ENCODE peak calls at places on chromosomes 12 and 14, in five cellular contexts. J, L, P, A and W are unnamed samples.

GRCh38 chr12:126353604-126354003 is 1288.4 kb downstream of the AACS start:
- DNase-seq in L (no peak), P (peak), J (no peak), A (peak), W (no peak)

GRCh38 chr14:72565200-72565599 is 328.7 kb downstream of the DPF3 start:
- DNase-seq in P (no peak), A (no peak), L (no peak), J (no peak), W (no peak)

GRCh38 chr14:34450542-34450915 is 11.5 kb downstream of the SPTSSA start:
- DNase-seq in A (no peak), P (no peak), L (no peak), J (no peak), W (no peak)

GRCh38 chr12:75447695-75448393 is 32.7 kb upstream of the GLIPR1 start:
- DNase-seq in P (no peak), L (no peak), J (no peak), A (peak), W (no peak)

GRCh38 chr14:69261761-69262331 is 1.9 kb downstream of the GALNT16 start:
- DNase-seq in L (no peak), P (no peak), A (no peak), J (no peak), W (peak)

GRCh38 chr12:121263206-121263605 is 33.3 kb downstream of the CAMKK2 start:
- DNase-seq in P (no peak), L (no peak), A (no peak), J (no peak), W (no peak)

GRCh38 chr12:123526542-123527080 is 6.9 kb downstream of the RILPL1 start:
- DNase-seq in P (no peak), J (no peak), L (no peak), A (no peak), W (no peak)

GRCh38 chr12:119071638-119072231 is 90.4 kb downstream of the SRRM4 start:
- DNase-seq in L (no peak), P (no peak), J (no peak), A (no peak), W (no peak)

GRCh38 chr14:69325086-69325485 is 65.1 kb downstream of the GALNT16 start:
- DNase-seq in L (no peak), P (no peak), A (no peak), J (no peak), W (no peak)

GRCh38 chr12:40184493-40185302 is 40.1 kb upstream of the LRRK2 start:
- DNase-seq in J (no peak), L (no peak), A (no peak), P (no peak), W (no peak)

GRCh38 chr14:32417956-32418552 is 89.0 kb downstream of the AKAP6 start:
- DNase-seq in J (no peak), A (peak), L (no peak), P (no peak), W (no peak)

GRCh38 chr12:14403711-14404164 is 38.3 kb downstream of the ATF7IP start:
- DNase-seq in L (no peak), P (peak), A (peak), J (no peak), W (no peak)

GRCh38 chr12:58443273-58443980 is 476.9 kb downstream of the LRIG3 start:
- DNase-seq in P (no peak), A (peak), J (no peak), L (no peak), W (no peak)

GRCh38 chr14:28762290-28762948 is 4.2 kb upstream of the FOXG1 start:
- DNase-seq in A (no peak), P (no peak), J (no peak), L (no peak), W (no peak)

GRCh38 chr14:105837349-105838063 is 311.1 kb downstream of the TMEM121 start:
- DNase-seq in J (no peak), L (peak), A (no peak), P (no peak), W (no peak)

GRCh38 chr14:23518716-23519115 is 32.8 kb downstream of the ZFHX2 start:
- DNase-seq in L (no peak), J (no peak), P (no peak), A (no peak), W (no peak)

GRCh38 chr12:63917864-63918742 is 73.6 kb downstream of the SRGAP1 start:
- DNase-seq in J (no peak), L (no peak), P (peak), A (peak), W (no peak)

GRCh38 chr12:57744194-57744776 is 554 bp upstream of the TSPAN31 start:
- DNase-seq in L (peak), P (peak), A (no peak), J (peak), W (no peak)

GRCh38 chr12:104480826-104481457 is 24.2 kb downstream of the CHST11 start:
- DNase-seq in A (peak), L (no peak), P (no peak), J (no peak), W (peak)

GRCh38 chr14:69108358-69108757 is 44.6 kb downstream of the DCAF5 start:
- DNase-seq in P (no peak), L (no peak), J (no peak), A (no peak), W (no peak)

GRCh38 chr12:113424915-113425823 is 3.0 kb downstream of the SDSL start:
- DNase-seq in A (peak), P (no peak), J (peak), L (no peak), W (peak)

GRCh38 chr12:65603428-65604351 is 220.6 kb upstream of the HMGA2 start:
- DNase-seq in L (no peak), P (peak), J (no peak), A (peak), W (no peak)

GRCh38 chr12:32170437-32170998 is 63.9 kb downstream of the BICD1 start:
- DNase-seq in L (no peak), J (no peak), A (no peak), P (no peak), W (no peak)

GRCh38 chr14:101821528-101821927 is 60.0 kb downstream of the PPP2R5C start:
- DNase-seq in J (no peak), P (no peak), A (no peak), L (no peak), W (no peak)

GRCh38 chr14:74333909-74334308 is 14.4 kb upstream of the VRTN start:
- DNase-seq in P (peak), A (peak), J (no peak), L (no peak), W (no peak)

GRCh38 chr14:92960706-92961566 is 38.0 kb downstream of the CHGA start:
- DNase-seq in J (no peak), P (no peak), L (no peak), A (peak), W (peak)

GRCh38 chr12:31507966-31508365 is 83.0 kb downstream of the DENND5B start:
- DNase-seq in P (no peak), J (no peak), L (no peak), A (peak), W (no peak)

GRCh38 chr14:67268456-67269115 is 27.4 kb downstream of the PALS1 start:
- DNase-seq in J (no peak), A (no peak), L (no peak), P (no peak), W (no peak)